ENCODE peak calls at places on chromosomes 12 and 14, in eight cellular contexts. D, Z, G, S, H, R, Q and L are unnamed samples.

GRCh38 chr14:22399776-22400175 is 189.2 kb downstream of the DAD1 start:
- DNase-seq in Z (no peak), S (no peak), D (no peak), R (no peak), H (no peak), Q (no peak), G (no peak), L (no peak)

GRCh38 chr12:112937741-112938719 is at the start of gene OAS3:
- DNase-seq in R (peak), D (peak), H (peak), S (peak), Z (peak), G (peak), Q (peak), L (peak)

GRCh38 chr14:59337151-59337611 is 128.0 kb downstream of the GPR135 start:
- DNase-seq in R (peak), G (no peak), H (no peak), Z (no peak), Q (no peak), D (peak), S (no peak), L (peak)

GRCh38 chr12:88562846-88563582 is 17.3 kb downstream of the KITLG start:
- DNase-seq in S (no peak), Z (no peak), D (peak), Q (no peak), R (no peak), H (peak), G (no peak), L (no peak)

GRCh38 chr12:85155791-85156190 is 119.6 kb downstream of the LRRIQ1 start:
- DNase-seq in S (no peak), H (peak), G (no peak), R (no peak), Q (peak), Z (no peak), D (peak), L (no peak)

GRCh38 chr12:100672075-100672592 is 98.7 kb downstream of the GAS2L3 start:
- DNase-seq in S (no peak), Q (peak), H (peak), Z (no peak), R (no peak), G (peak), D (peak), L (no peak)

GRCh38 chr14:90274808-90275454 is 18.6 kb downstream of the PSMC1 start:
- DNase-seq in R (no peak), H (peak), Q (no peak), D (peak), Z (no peak), G (no peak), S (no peak), L (no peak)

GRCh38 chr14:68687746-68688145 is 105.1 kb downstream of the ZFP36L1 start:
- DNase-seq in Q (no peak), Z (no peak), S (no peak), R (no peak), D (peak), G (no peak), H (peak), L (peak)

GRCh38 chr12:98440165-98440581 is 75.2 kb upstream of the TMPO start:
- DNase-seq in R (peak), S (peak), G (no peak), H (peak), Q (peak), Z (no peak), D (peak), L (peak)